ENCODE peak calls at places on chromosome 1, in four cellular contexts. A is SK-N-MC, N is breast epithelium, O is prostate gland. Y is an unnamed sample.

GRCh38 chr1:85672031-85672430 is 36.2 kb downstream of the ZNHIT6 start:
- DNase-seq in A (no peak), N (no peak), O (no peak), Y (no peak)

GRCh38 chr1:66397192-66397591 is 136.8 kb upstream of the SGIP1 start:
- DNase-seq in A (no peak), N (no peak), O (no peak), Y (no peak)

GRCh38 chr1:185996211-185996610 is 262.0 kb downstream of the HMCN1 start:
- DNase-seq in A (no peak), N (no peak), O (no peak), Y (no peak)

GRCh38 chr1:201299968-201300367 is 16.7 kb downstream of the PKP1 start:
- DNase-seq in A (no peak), N (peak; percentile 87), O (peak; percentile 90), Y (no peak)

GRCh38 chr1:208233546-208233945 is 10.6 kb downstream of the PLXNA2 start:
- DNase-seq in A (no peak), N (no peak), O (peak; percentile 36), Y (no peak)

GRCh38 chr1:67724928-67725560 is 40.0 kb downstream of the GADD45A start:
- DNase-seq in A (no peak), N (peak; percentile 89), O (peak; percentile 72), Y (no peak)

GRCh38 chr1:10539411-10540043 is 64.8 kb downstream of the PEX14 start:
- DNase-seq in A (no peak), N (no peak), O (no peak), Y (no peak)

GRCh38 chr1:189315035-189315927 is 1162.4 kb downstream of the BRINP3 start:
- DNase-seq in A (no peak), N (no peak), O (no peak), Y (no peak)

GRCh38 chr1:54781023-54781723 is 16.9 kb upstream of the PARS2 start:
- DNase-seq in A (no peak), N (no peak), O (no peak), Y (no peak)

GRCh38 chr1:84550826-84551225 is 23.4 kb downstream of the CTBS start:
- DNase-seq in A (peak; percentile 78), N (no peak), O (no peak), Y (no peak)

GRCh38 chr1:8662380-8663072 is 154.9 kb downstream of the RERE start:
- DNase-seq in A (no peak), N (no peak), O (no peak), Y (no peak)

GRCh38 chr1:160726114-160726497 is 12.9 kb upstream of the SLAMF7 start:
- DNase-seq in A (no peak), N (no peak), O (no peak), Y (no peak)

GRCh38 chr1:10735603-10736305 is 60.7 kb downstream of the CASZ1 start:
- DNase-seq in A (no peak), N (no peak), O (no peak), Y (no peak)

GRCh38 chr1:86325264-86325663 is 70.9 kb downstream of the ODF2L start:
- DNase-seq in A (no peak), N (no peak), O (no peak), Y (no peak)

GRCh38 chr1:151832318-151832984 is 849 bp upstream of the RORC start:
- DNase-seq in A (no peak), N (peak; percentile 97), O (peak; percentile 98), Y (no peak)

GRCh38 chr1:98325646-98326441 is 335.7 kb upstream of the SNX7 start:
- DNase-seq in A (no peak), N (peak; percentile 34), O (no peak), Y (no peak)

GRCh38 chr1:153429266-153430165 is 13.2 kb downstream of the S100A7A start:
- DNase-seq in A (no peak), N (no peak), O (no peak), Y (no peak)

GRCh38 chr1:198893763-198894444 is 255.1 kb downstream of the PTPRC start:
- DNase-seq in A (no peak), N (no peak), O (no peak), Y (no peak)

GRCh38 chr1:212082765-212083406 is 47.3 kb downstream of the DTL start:
- DNase-seq in A (no peak), N (no peak), O (no peak), Y (no peak)

GRCh38 chr1:61504840-61505239 is 220.1 kb downstream of the TM2D1 start:
- DNase-seq in A (no peak), N (no peak), O (no peak), Y (no peak)

GRCh38 chr1:109886827-109887226 is 23.8 kb upstream of the CSF1 start:
- DNase-seq in A (no peak), N (no peak), O (no peak), Y (no peak)

GRCh38 chr1:36089393-36090121 is 865 bp downstream of the ADPRS start:
- DNase-seq in A (no peak), N (no peak), O (no peak), Y (no peak)

GRCh38 chr1:35080171-35080854 is 1.1 kb downstream of the ZMYM1 start:
- DNase-seq in A (no peak), N (no peak), O (no peak), Y (no peak)

GRCh38 chr1:57794078-57794477 is 370.2 kb upstream of the DAB1 start:
- DNase-seq in A (no peak), N (no peak), O (no peak), Y (no peak)

GRCh38 chr1:206581571-206581981 is 30.7 kb downstream of the EIF2D start:
- DNase-seq in A (no peak), N (no peak), O (no peak), Y (no peak)
- H3K36me3 ChIP-seq in A (no peaks in the 10 kb centered on the region), N (no peaks in the 10 kb centered on the region), O (no peaks in the 10 kb centered on the region), Y (no peaks in the 10 kb centered on the region)

DNA sequence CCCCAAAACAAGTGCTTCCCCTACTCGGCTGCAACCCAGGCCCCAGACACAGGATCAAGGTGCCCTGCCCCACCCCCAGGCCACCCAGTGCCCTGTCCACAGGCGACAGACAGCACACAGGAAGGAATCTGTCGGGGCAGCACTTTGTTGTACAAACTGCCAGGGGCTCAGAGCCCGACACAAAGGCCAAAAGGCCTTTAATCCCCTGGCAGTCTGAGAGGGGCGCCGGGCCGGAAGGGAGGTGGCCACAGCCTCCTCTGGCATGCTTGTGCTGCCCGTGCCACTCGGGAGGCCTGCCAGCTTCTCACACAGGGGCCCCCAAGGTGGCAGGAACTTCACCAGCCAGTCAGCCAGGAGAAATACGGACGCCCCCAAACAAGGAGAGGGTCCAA is 35.1 kb downstream of the HSPG2 start:
- DNase-seq in A (no peak), N (no peak), O (no peak), Y (no peak)
- H3K27ac ChIP-seq in A (no peak overlapping the region), N (peak overlapping the region; percentile 81), O (peak overlapping the region; percentile 62), Y (peak overlapping the region; percentile 70)

GRCh38 chr1:117389779-117390178 is 22.5 kb downstream of the MAN1A2 start:
- DNase-seq in A (no peak), N (no peak), O (no peak), Y (no peak)

GRCh38 chr1:117396074-117396473 is 28.8 kb downstream of the MAN1A2 start:
- DNase-seq in A (no peak), N (no peak), O (no peak), Y (no peak)

GRCh38 chr1:117396636-117397035 is 29.4 kb downstream of the MAN1A2 start:
- DNase-seq in A (no peak), N (no peak), O (no peak), Y (no peak)

GRCh38 chr1:117389284-117389683 is 22.0 kb downstream of the MAN1A2 start:
- DNase-seq in A (no peak), N (no peak), O (no peak), Y (no peak)

DNA sequence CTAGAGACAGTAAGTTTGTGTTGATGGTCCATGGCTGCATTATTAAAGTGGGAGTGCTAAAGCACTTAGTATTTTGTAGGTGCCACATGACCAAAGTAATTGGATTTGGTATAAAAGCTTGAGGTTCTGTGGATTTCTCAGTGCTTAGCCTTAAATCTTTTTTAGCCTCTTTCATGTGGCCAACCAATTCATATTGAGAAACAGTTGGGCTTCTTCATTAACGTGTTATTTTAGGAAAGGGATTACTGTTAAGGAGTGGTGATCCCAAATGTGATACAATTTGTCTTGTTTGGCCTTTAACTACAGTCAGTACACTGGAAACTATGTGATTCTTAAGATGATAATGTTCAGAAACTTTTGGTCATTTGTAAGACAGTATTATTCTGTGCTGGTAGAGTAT is 25.5 kb downstream of the MAN1A2 start:
- DNase-seq in A (no peak), N (no peak), O (no peak), Y (no peak)
- TF ChIP-seq POLR2AphosphoS5 in A (no peak), N (no peak), O (no peak), Y (no peak)

DNA sequence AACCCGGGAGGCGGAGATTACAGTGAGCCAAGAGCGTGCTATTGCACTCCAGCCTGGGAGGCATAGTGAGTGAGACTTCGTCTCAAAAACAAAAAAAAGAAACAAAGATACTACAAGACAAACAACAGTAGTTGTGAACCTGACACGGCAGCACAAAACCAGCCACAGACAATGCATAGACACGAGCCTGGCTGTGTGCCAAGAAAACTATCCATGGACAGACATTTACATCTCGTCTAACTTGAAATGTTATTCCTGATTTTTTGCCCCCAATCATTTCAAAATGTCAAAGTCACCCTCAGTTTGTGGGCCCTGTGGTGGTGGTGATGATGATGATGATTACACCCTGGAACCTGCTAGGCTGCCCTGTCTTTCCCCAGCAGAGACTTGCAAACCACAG is 6.3 kb downstream of the KLHL21 start:
- DNase-seq in A (no peak), N (no peak), O (no peak), Y (no peak)
- H3K36me3 ChIP-seq in A (peaks cover 46% of the 10 kb centered on the region), N (no peaks in the 10 kb centered on the region), O (peaks cover 16% of the 10 kb centered on the region), Y (peaks cover 2% of the 10 kb centered on the region)

Y was measured in Panc1.